ENCODE peak calls at places on chromosomes 12 and 14, in five cellular contexts. Q, V, F, Y and W are unnamed samples.

GRCh38 chr12:122356192-122356635 is 66.3 kb downstream of the CLIP1 start:
- DNase-seq in Q (no peak), V (peak; percentile 54), F (peak; percentile 65), Y (no peak), W (no peak)

GRCh38 chr12:52655251-52655650 is 3.2 kb upstream of the KRT2 start:
- DNase-seq in Q (peak; percentile 58), V (no peak), F (no peak), Y (no peak), W (no peak)

GRCh38 chr14:103284574-103285467 is 49.2 kb upstream of the EIF5 start:
- DNase-seq in Q (no peak), V (no peak), F (peak; percentile 6), Y (no peak), W (no peak)

GRCh38 chr14:94372021-94372605 is 16.3 kb downstream of the SERPINA1 start:
- DNase-seq in Q (no peak), V (no peak), F (no peak), Y (no peak), W (no peak)

GRCh38 chr14:54772451-54772881 is 130.2 kb downstream of the GCH1 start:
- DNase-seq in Q (no peak), V (no peak), F (no peak), Y (no peak), W (no peak)

GRCh38 chr12:49109631-49110172 is 945 bp downstream of the LMBR1L start:
- DNase-seq in Q (no peak), V (no peak), F (no peak), Y (no peak), W (no peak)

GRCh38 chr14:105941226-105942166 is 415.1 kb downstream of the TMEM121 start:
- DNase-seq in Q (no peak), V (no peak), F (no peak), Y (no peak), W (no peak)

GRCh38 chr12:74538491-74539258 is 1.0 kb downstream of the ATXN7L3B start:
- DNase-seq in Q (peak; percentile 82), V (peak; percentile 28), F (no peak), Y (no peak), W (no peak)

GRCh38 chr14:68633131-68633991 is 159.5 kb downstream of the ZFP36L1 start:
- DNase-seq in Q (no peak), V (no peak), F (no peak), Y (peak; percentile 63), W (peak; percentile 69)

GRCh38 chr12:7042847-7043246 is 17.7 kb upstream of the C1S start:
- DNase-seq in Q (no peak), V (peak; percentile 32), F (peak; percentile 2), Y (no peak), W (no peak)

GRCh38 chr14:38309522-38310262 is 53.8 kb upstream of the CLEC14A start:
- DNase-seq in Q (peak; percentile 35), V (no peak), F (peak; percentile 5), Y (no peak), W (no peak)

GRCh38 chr14:66140213-66140918 is 345.8 kb upstream of the CCDC196 start:
- DNase-seq in Q (no peak), V (peak; percentile 2), F (no peak), Y (no peak), W (no peak)

GRCh38 chr14:61489932-61490331 is 168.6 kb downstream of the PRKCH start:
- DNase-seq in Q (no peak), V (no peak), F (no peak), Y (peak; percentile 46), W (peak; percentile 43)

GRCh38 chr14:20413785-20414117 is 450 bp upstream of the TEP1 start:
- DNase-seq in Q (no peak), V (no peak), F (no peak), Y (no peak), W (no peak)

GRCh38 chr12:16610006-16610520 is 4.1 kb upstream of the LMO3 start:
- DNase-seq in Q (no peak), V (no peak), F (no peak), Y (no peak), W (no peak)

GRCh38 chr12:12327802-12328201 is 22.2 kb downstream of the MANSC1 start:
- DNase-seq in Q (no peak), V (peak; percentile 83), F (peak; percentile 36), Y (no peak), W (no peak)

GRCh38 chr12:22543246-22544037 is 900 bp downstream of the C2CD5 start:
- DNase-seq in Q (peak; percentile 93), V (peak; percentile 28), F (no peak), Y (peak; percentile 48), W (peak; percentile 52)

GRCh38 chr12:108804361-108804949 is 52.9 kb downstream of the SSH1 start:
- DNase-seq in Q (peak; percentile 72), V (no peak), F (peak; percentile 77), Y (peak; percentile 70), W (peak; percentile 74)

GRCh38 chr12:78088391-78088832 is 257.7 kb downstream of the NAV3 start:
- DNase-seq in Q (no peak), V (no peak), F (no peak), Y (no peak), W (no peak)

GRCh38 chr12:89162704-89163261 is 189.5 kb downstream of the DUSP6 start:
- DNase-seq in Q (no peak), V (no peak), F (peak; percentile 98), Y (peak; percentile 31), W (peak; percentile 65)

GRCh38 chr12:21925296-21925913 is 15.8 kb downstream of the ABCC9 start:
- DNase-seq in Q (no peak), V (no peak), F (peak; percentile 18), Y (no peak), W (no peak)

GRCh38 chr12:71780207-71780822 is 25.7 kb downstream of the RAB21 start:
- DNase-seq in Q (no peak), V (peak; percentile 27), F (peak; percentile 48), Y (no peak), W (no peak)

GRCh38 chr12:6613776-6614512 is 6.8 kb upstream of the CHD4 start:
- DNase-seq in Q (peak; percentile 92), V (peak; percentile 79), F (peak; percentile 92), Y (peak; percentile 89), W (peak; percentile 89)

GRCh38 chr14:34463598-34463961 is 1.5 kb upstream of the SPTSSA start:
- DNase-seq in Q (no peak), V (no peak), F (no peak), Y (no peak), W (no peak)

GRCh38 chr14:75238728-75239455 is 39.7 kb upstream of the FOS start:
- DNase-seq in Q (no peak), V (no peak), F (no peak), Y (peak; percentile 22), W (peak; percentile 37)

GRCh38 chr14:72318648-72319047 is 386.4 kb downstream of the RGS6 start:
- DNase-seq in Q (no peak), V (peak; percentile 10), F (no peak), Y (no peak), W (no peak)

GRCh38 chr12:124007810-124008570 is 35.0 kb downstream of the ZNF664 start:
- DNase-seq in Q (no peak), V (peak; percentile 53), F (no peak), Y (no peak), W (no peak)

GRCh38 chr14:49621114-49621881 is 699 bp downstream of the MGAT2 start:
- DNase-seq in Q (peak; percentile 97), V (no peak), F (peak; percentile 60), Y (peak; percentile 71), W (peak; percentile 79)

GRCh38 chr12:82994117-82994516 is 307.4 kb downstream of the TMTC2 start:
- DNase-seq in Q (no peak), V (no peak), F (no peak), Y (no peak), W (no peak)

GRCh38 chr14:23153891-23154796 is 29.3 kb downstream of the SLC7A8 start:
- DNase-seq in Q (peak; percentile 85), V (peak; percentile 10), F (peak; percentile 13), Y (peak; percentile 92), W (peak; percentile 90)

GRCh38 chr14:72634910-72635647 is 258.8 kb downstream of the DPF3 start:
- DNase-seq in Q (no peak), V (no peak), F (no peak), Y (no peak), W (no peak)

GRCh38 chr12:132622437-132623071 is 4.0 kb downstream of the P2RX2 start:
- DNase-seq in Q (no peak), V (no peak), F (peak; percentile 76), Y (no peak), W (peak; percentile 53)

GRCh38 chr12:57741413-57741789 is 2.9 kb upstream of the AGAP2 start:
- DNase-seq in Q (peak; percentile 51), V (no peak), F (no peak), Y (no peak), W (peak; percentile 60)
- H3K4me3 ChIP-seq in Q (peak overlapping the region; percentile 57), V (peak overlapping the region; percentile 91), F (no peak overlapping the region), Y (peak overlapping the region; percentile 68), W (no peak overlapping the region)

DNA sequence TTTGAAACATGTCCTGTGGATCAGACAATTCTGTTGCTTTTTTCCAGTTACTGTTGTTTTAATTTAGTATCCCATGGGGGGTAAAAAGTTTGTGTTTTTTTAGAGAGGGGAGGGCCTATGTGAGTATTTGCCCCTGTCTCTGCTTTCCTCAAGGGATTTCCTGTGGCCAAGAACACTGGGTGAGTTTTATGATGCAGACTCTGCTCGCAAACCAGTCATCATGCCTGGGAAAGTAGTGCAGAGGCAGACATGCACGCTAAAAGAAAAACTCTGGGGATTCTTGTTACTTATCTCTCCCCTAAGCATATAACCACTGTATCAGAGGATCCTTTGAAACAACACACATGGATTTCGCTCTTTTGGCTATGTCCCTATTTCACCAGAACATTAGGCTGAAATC is 1845.7 kb upstream of the SEL1L start:
- DNase-seq in Q (no peak), V (no peak), F (peak; percentile 48), Y (no peak), W (peak; percentile 23)
- H3K4me3 ChIP-seq in Q (no peak overlapping the region), V (no peak overlapping the region), F (no peak overlapping the region), Y (no peak overlapping the region), W (no peak overlapping the region)

GRCh38 chr12:13489246-13489645 is 292.7 kb downstream of the EMP1 start:
- DNase-seq in Q (no peak), V (no peak), F (no peak), Y (no peak), W (no peak)

GRCh38 chr12:13486794-13487193 is 290.3 kb downstream of the EMP1 start:
- DNase-seq in Q (no peak), V (no peak), F (no peak), Y (no peak), W (no peak)

DNA sequence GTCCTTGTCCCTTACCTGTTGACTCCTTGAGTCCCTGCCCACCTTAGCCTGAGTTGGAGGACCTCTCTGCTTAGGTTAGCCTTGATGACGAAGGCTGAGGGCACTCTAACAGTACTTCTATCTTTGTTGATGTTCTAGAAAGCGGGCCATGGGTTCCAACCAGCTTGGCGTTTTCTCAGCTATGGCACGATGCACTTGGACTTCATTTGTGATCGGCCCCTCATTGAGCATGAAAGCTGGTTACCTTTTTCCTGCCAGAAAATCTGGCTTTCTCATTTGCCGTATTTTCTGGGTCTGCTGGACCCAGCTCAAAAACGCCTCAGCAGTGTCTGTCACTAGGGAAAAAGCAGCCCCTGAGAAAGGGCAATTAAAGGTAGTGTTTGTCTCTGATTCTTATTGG is 290.8 kb downstream of the EMP1 start:
- DNase-seq in Q (no peak), V (no peak), F (no peak), Y (no peak), W (no peak)
- H3K4me3 ChIP-seq in Q (no peak overlapping the region), V (no peak overlapping the region), F (no peak overlapping the region), Y (no peak overlapping the region), W (no peak overlapping the region)

DNA sequence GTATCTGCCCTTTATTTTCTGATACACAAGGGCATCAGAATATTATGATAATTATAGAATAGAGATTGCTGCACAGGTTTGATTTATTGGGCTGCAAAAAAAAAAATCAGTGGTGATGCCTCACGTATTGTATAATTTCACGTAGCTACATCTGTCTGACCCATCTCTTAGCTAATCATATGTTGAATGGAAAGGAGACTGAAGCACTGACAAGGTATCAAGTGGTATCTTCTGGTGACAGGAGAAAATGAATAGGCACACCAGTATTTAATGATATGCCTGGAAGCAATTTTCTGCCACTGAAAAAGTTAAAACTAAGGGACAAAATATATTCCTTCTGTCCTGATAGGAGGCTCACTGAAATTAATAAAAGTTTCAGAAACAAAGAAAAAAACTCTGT is 837.2 kb upstream of the FBXO33 start:
- DNase-seq in Q (no peak), V (no peak), F (no peak), Y (no peak), W (no peak)
- H3K4me3 ChIP-seq in Q (no peak overlapping the region), V (no peak overlapping the region), F (no peak overlapping the region), Y (no peak overlapping the region), W (no peak overlapping the region)